ENCODE peak calls at places on chromosomes 11 and 22, in five cellular contexts. O, R, Q, N and F are unnamed samples.

GRCh38 chr11:67442504-67443398 is 525 bp downstream of the CORO1B start:
- DNase-seq in O (no peak), R (no peak), Q (peak), N (no peak), F (no peak)

GRCh38 chr11:80841716-80842115 is 1400.9 kb upstream of the TENM4 start:
- DNase-seq in O (no peak), R (no peak), Q (no peak), N (peak), F (no peak)

GRCh38 chr22:26800858-26801257 is 143.5 kb downstream of the MIAT start:
- DNase-seq in O (peak), R (no peak), Q (no peak), N (peak), F (no peak)

GRCh38 chr11:85182437-85183109 is 444.6 kb downstream of the DLG2 start:
- DNase-seq in O (peak), R (no peak), Q (peak), N (peak), F (no peak)

GRCh38 chr11:80034801-80035200 is 594.0 kb upstream of the TENM4 start:
- DNase-seq in O (no peak), R (no peak), Q (no peak), N (no peak), F (no peak)

GRCh38 chr11:96275807-96276594 is 67.0 kb downstream of the MAML2 start:
- DNase-seq in O (peak), R (no peak), Q (no peak), N (peak), F (no peak)

GRCh38 chr11:90135016-90135415 is 553 bp downstream of the NAALAD2 start:
- DNase-seq in O (no peak), R (no peak), Q (no peak), N (no peak), F (no peak)

GRCh38 chr11:57426439-57426753 is 525 bp downstream of the SLC43A3 start:
- DNase-seq in O (no peak), R (no peak), Q (peak), N (no peak), F (no peak)

GRCh38 chr11:119709638-119710346 is 19.2 kb downstream of the NECTIN1 start:
- DNase-seq in O (peak), R (no peak), Q (peak), N (peak), F (no peak)

GRCh38 chr11:7637447-7638157 is 35.7 kb downstream of the CYB5R2 start:
- DNase-seq in O (peak), R (no peak), Q (no peak), N (peak), F (no peak)

GRCh38 chr22:20029550-20030225 is 8.8 kb downstream of the TANGO2 start:
- DNase-seq in O (no peak), R (no peak), Q (no peak), N (no peak), F (no peak)

GRCh38 chr11:82634091-82634490 is 99.6 kb downstream of the FAM181B start:
- DNase-seq in O (no peak), R (no peak), Q (no peak), N (no peak), F (no peak)

GRCh38 chr22:48756146-48757111 is 1071.2 kb downstream of the BRD1 start:
- DNase-seq in O (no peak), R (no peak), Q (no peak), N (no peak), F (peak)

GRCh38 chr22:37187891-37188761 is at the start of gene C1QTNF6:
- DNase-seq in O (peak), R (no peak), Q (no peak), N (no peak), F (no peak)

GRCh38 chr11:64144587-64145295 is 21.2 kb downstream of the MACROD1 start:
- DNase-seq in O (no peak), R (no peak), Q (no peak), N (no peak), F (no peak)

GRCh38 chr11:36249271-36249670 is 40.0 kb downstream of the COMMD9 start:
- DNase-seq in O (peak), R (no peak), Q (no peak), N (peak), F (no peak)

GRCh38 chr11:118435233-118435892 is 929 bp upstream of the KMT2A start:
- DNase-seq in O (peak), R (peak), Q (peak), N (peak), F (peak)

GRCh38 chr11:81470446-81470845 is 1263.2 kb downstream of the FAM181B start:
- DNase-seq in O (no peak), R (no peak), Q (no peak), N (no peak), F (no peak)

GRCh38 chr11:7559404-7560283 is 45.8 kb downstream of the PPFIBP2 start:
- DNase-seq in O (no peak), R (no peak), Q (no peak), N (no peak), F (no peak)

GRCh38 chr11:72015511-72016061 is 16.9 kb downstream of the IL18BP start:
- DNase-seq in O (peak), R (no peak), Q (peak), N (peak), F (peak)

GRCh38 chr11:30617762-30618161 is 31.6 kb upstream of the MPPED2 start:
- DNase-seq in O (no peak), R (no peak), Q (no peak), N (no peak), F (no peak)

GRCh38 chr22:27937453-27937852 is 18.4 kb upstream of the PITPNB start:
- DNase-seq in O (no peak), R (no peak), Q (no peak), N (peak), F (no peak)

GRCh38 chr11:80595011-80595410 is 1154.2 kb upstream of the TENM4 start:
- DNase-seq in O (peak), R (no peak), Q (no peak), N (peak), F (no peak)

GRCh38 chr22:38136607-38137006 is 26.1 kb upstream of the BAIAP2L2 start:
- DNase-seq in O (no peak), R (no peak), Q (no peak), N (peak), F (no peak)

GRCh38 chr11:87719311-87720073 is 455.8 kb downstream of the RAB38 start:
- DNase-seq in O (no peak), R (no peak), Q (no peak), N (peak), F (no peak)

GRCh38 chr11:4072668-4073285 is 21.8 kb upstream of the RRM1 start:
- DNase-seq in O (peak), R (peak), Q (peak), N (peak), F (no peak)

GRCh38 chr11:10752061-10752460 is 1.0 kb downstream of the CTR9 start:
- DNase-seq in O (no peak), R (no peak), Q (peak), N (no peak), F (no peak)

GRCh38 chr11:80241766-80242165 is 800.9 kb upstream of the TENM4 start:
- DNase-seq in O (peak), R (no peak), Q (no peak), N (peak), F (no peak)

GRCh38 chr11:121105851-121106250 is 4.8 kb downstream of the TECTA start:
- DNase-seq in O (no peak), R (no peak), Q (no peak), N (no peak), F (no peak)

GRCh38 chr11:69641681-69642548 is 959 bp downstream of the CCND1 start:
- DNase-seq in O (no peak), R (no peak), Q (no peak), N (peak), F (no peak)

GRCh38 chr11:112172362-112172994 is 2.8 kb upstream of the BCO2 start:
- DNase-seq in O (peak), R (no peak), Q (no peak), N (no peak), F (no peak)

GRCh38 chr11:8702598-8702915 is 20.0 kb downstream of the RPL27A start:
- DNase-seq in O (no peak), R (no peak), Q (no peak), N (no peak), F (no peak)

DNA sequence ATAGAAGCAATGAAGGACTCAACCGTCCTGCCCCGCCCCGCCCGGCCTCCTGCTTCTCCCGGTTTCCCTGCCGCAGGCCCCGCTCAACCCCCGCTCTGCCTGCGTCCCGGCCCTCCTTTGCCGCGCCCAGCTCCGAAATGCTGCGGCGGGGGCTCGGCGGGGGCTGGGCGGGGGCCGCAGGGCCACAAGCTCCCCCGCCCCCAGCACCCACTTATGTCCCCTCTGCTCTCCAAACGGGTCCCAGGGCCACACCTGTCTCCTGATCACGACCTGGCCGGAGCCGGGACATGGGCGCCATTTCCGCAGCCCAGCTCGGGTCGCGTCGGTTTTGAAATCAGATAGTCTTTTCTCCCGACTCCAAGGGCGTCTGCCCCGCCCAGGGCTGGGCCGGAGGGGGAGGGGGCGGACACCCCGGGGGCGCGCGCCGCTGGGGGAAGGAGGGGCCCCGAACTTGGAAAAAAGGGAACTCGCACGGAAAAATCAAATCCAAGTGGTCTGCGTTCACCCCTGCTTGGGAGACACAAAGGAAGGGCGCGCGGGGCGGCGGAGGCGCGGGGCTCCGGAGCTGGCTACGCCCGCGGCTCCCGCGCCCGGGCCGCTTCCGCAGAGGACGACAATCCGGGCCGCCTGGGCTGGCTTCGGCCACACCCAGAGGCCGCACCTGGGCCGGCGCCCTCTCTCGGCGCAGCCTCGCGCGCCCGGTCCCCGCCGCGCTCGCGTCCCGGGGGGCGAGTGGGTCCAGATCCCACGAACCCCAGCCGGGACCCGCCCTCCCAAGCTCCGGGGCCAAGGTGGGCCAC is 70.5 kb upstream of the EP300 start:
- DNase-seq in O (peak), R (peak), Q (peak), N (peak), F (peak)
- TF ChIP-seq CTCF in O (no peak), R (no peak), Q (peak), N (no peak), F (no peak)

GRCh38 chr11:130979386-130979972 is 63.2 kb upstream of the SNX19 start:
- DNase-seq in O (peak), R (no peak), Q (peak), N (peak), F (no peak)
- TF ChIP-seq CTCF in O (peak), R (no peak), Q (peak), N (peak), F (peak)

GRCh38 chr11:1906623-1907423 is 12.7 kb upstream of the TNNT3 start:
- DNase-seq in O (no peak), R (no peak), Q (no peak), N (no peak), F (no peak)
- TF ChIP-seq CTCF in O (no peak), R (no peak), Q (no peak), N (no peak), F (no peak)

GRCh38 chr22:34490911-34491310 is 570.6 kb upstream of the LARGE1 start:
- DNase-seq in O (no peak), R (no peak), Q (no peak), N (no peak), F (no peak)
- TF ChIP-seq CTCF in O (no peak), R (no peak), Q (no peak), N (no peak), F (no peak)

DNA sequence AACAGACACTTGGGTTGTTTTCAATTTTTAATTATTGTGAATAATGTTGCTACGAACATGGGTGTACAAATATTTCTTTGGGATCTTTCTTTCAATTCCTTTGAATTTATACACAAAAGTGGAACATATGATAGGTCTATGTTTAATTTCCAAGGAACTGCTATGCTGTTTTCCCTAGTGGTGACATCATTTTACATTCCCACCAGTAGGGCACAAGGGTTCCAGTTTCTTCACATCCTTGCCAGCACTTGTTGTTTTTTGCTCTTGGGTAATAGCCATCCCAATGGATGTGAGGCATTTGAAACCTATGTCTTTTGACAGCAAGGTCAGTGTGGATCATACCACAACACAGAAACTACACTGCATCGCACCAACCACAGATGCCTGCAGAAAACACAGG is 41.8 kb upstream of the SCN3B start:
- DNase-seq in O (no peak), R (no peak), Q (no peak), N (no peak), F (no peak)
- TF ChIP-seq CTCF in O (peak), R (no peak), Q (no peak), N (no peak), F (no peak)

GRCh38 chr22:39423976-39424375 is 24.4 kb downstream of the TAB1 start:
- DNase-seq in O (no peak), R (no peak), Q (no peak), N (no peak), F (no peak)
- TF ChIP-seq CTCF in O (no peak), R (no peak), Q (no peak), N (no peak), F (no peak)